ENCODE peak calls at places on chromosomes 5 and 9, in five cellular contexts. E, S, A, H and C are unnamed samples. For H3K4me1, the result is how much of the 10 kb centered on the place peaks cover.

GRCh38 chr5:19734706-19735240 is 253.2 kb downstream of the CDH18 start:
- DNase-seq in E (no peak), S (no peak), A (no peak), H (no peak), C (no peak)

GRCh38 chr5:61620660-61621650 is 288.9 kb downstream of the ZSWIM6 start:
- DNase-seq in E (peak), S (peak), A (peak), H (no peak), C (no peak)

GRCh38 chr5:169013208-169013728 is 287.7 kb downstream of the SLIT3 start:
- DNase-seq in E (no peak), S (no peak), A (no peak), H (no peak), C (no peak)

GRCh38 chr9:36878986-36879982 is 154.8 kb downstream of the PAX5 start:
- DNase-seq in E (no peak), S (no peak), A (no peak), H (no peak), C (peak)

GRCh38 chr5:105922574-105922973 is 1748.2 kb downstream of the EFNA5 start:
- DNase-seq in E (no peak), S (no peak), A (no peak), H (no peak), C (no peak)

GRCh38 chr5:54867310-54867944 is 118.0 kb downstream of the ESM1 start:
- DNase-seq in E (no peak), S (no peak), A (peak), H (no peak), C (peak)

GRCh38 chr9:13432914-13433313 is 153.4 kb upstream of the MPDZ start:
- DNase-seq in E (no peak), S (no peak), A (no peak), H (no peak), C (no peak)

GRCh38 chr5:109448838-109449237 is 39.1 kb upstream of the PJA2 start:
- DNase-seq in E (no peak), S (no peak), A (no peak), H (no peak), C (no peak)

GRCh38 chr5:41722359-41722950 is 147.8 kb downstream of the OXCT1 start:
- DNase-seq in E (no peak), S (no peak), A (no peak), H (no peak), C (no peak)

GRCh38 chr5:128062172-128062746 is 21.3 kb upstream of the SLC12A2 start:
- DNase-seq in E (no peak), S (no peak), A (no peak), H (no peak), C (no peak)

GRCh38 chr5:79809743-79810142 is 120.1 kb downstream of the CMYA5 start:
- DNase-seq in E (no peak), S (no peak), A (no peak), H (no peak), C (no peak)

GRCh38 chr5:155406815-155407214 is 393.3 kb downstream of the KIF4B start:
- DNase-seq in E (no peak), S (no peak), A (no peak), H (no peak), C (no peak)

GRCh38 chr5:55706230-55706629 is 5.9 kb downstream of the SLC38A9 start:
- DNase-seq in E (no peak), S (no peak), A (no peak), H (no peak), C (no peak)

GRCh38 chr5:160903076-160903475 is 51.1 kb upstream of the ATP10B start:
- DNase-seq in E (no peak), S (no peak), A (no peak), H (no peak), C (no peak)

GRCh38 chr9:133855802-133856592 is 117.8 kb upstream of the SARDH start:
- DNase-seq in E (no peak), S (peak), A (no peak), H (no peak), C (no peak)

GRCh38 chr9:116112236-116112635 is 41.4 kb upstream of the PAPPA start:
- DNase-seq in E (no peak), S (no peak), A (no peak), H (no peak), C (no peak)

GRCh38 chr9:134768332-134769083 is 112.1 kb upstream of the FCN2 start:
- DNase-seq in E (no peak), S (no peak), A (no peak), H (no peak), C (no peak)

GRCh38 chr9:35490155-35490909 is 421 bp downstream of the RUSC2 start:
- DNase-seq in E (peak), S (no peak), A (no peak), H (peak), C (peak)

GRCh38 chr9:126611592-126612328 is 2.0 kb upstream of the LMX1B start:
- DNase-seq in E (peak), S (peak), A (peak), H (no peak), C (peak)

GRCh38 chr9:133703571-133704399 is 34.4 kb downstream of the SARDH start:
- DNase-seq in E (no peak), S (no peak), A (no peak), H (peak), C (peak)

GRCh38 chr9:8430945-8431344 is 631.4 kb upstream of the DMAC1 start:
- DNase-seq in E (no peak), S (no peak), A (no peak), H (no peak), C (no peak)

GRCh38 chr5:138651767-138652117 is 76.5 kb upstream of the HSPA9 start:
- DNase-seq in E (no peak), S (no peak), A (no peak), H (no peak), C (no peak)

GRCh38 chr9:89362647-89363310 is 44.5 kb downstream of the SECISBP2 start:
- DNase-seq in E (peak), S (no peak), A (no peak), H (peak), C (no peak)

GRCh38 chr9:76135902-76136301 is 245.4 kb downstream of the PCSK5 start:
- DNase-seq in E (no peak), S (no peak), A (no peak), H (no peak), C (no peak)

GRCh38 chr9:88932766-88933165 is 58.5 kb upstream of the S1PR3 start:
- DNase-seq in E (no peak), S (no peak), A (no peak), H (no peak), C (no peak)

GRCh38 chr9:29290519-29290918 is 1717.2 kb upstream of the C9orf72 start:
- DNase-seq in E (no peak), S (no peak), A (no peak), H (no peak), C (no peak)

GRCh38 chr9:114894206-114894605 is 36.2 kb downstream of the TNFSF8 start:
- DNase-seq in E (no peak), S (no peak), A (no peak), H (no peak), C (no peak)

GRCh38 chr9:14906654-14907359 is 3.4 kb downstream of the FREM1 start:
- DNase-seq in E (no peak), S (no peak), A (no peak), H (no peak), C (peak)

GRCh38 chr5:90967443-90967842 is 408.8 kb downstream of the ADGRV1 start:
- DNase-seq in E (no peak), S (no peak), A (no peak), H (no peak), C (peak)

GRCh38 chr9:109968702-109969450 is 188.9 kb downstream of the PALM2AKAP2 start:
- DNase-seq in E (no peak), S (no peak), A (peak), H (no peak), C (no peak)

GRCh38 chr5:141686648-141687416 is 4.8 kb upstream of the ARAP3 start:
- DNase-seq in E (no peak), S (no peak), A (no peak), H (no peak), C (no peak)

GRCh38 chr9:38418366-38418765 is 5.9 kb downstream of the IGFBPL1 start:
- DNase-seq in E (no peak), S (no peak), A (no peak), H (no peak), C (no peak)

GRCh38 chr9:2351324-2351723 is 270.3 kb upstream of the VLDLR start:
- DNase-seq in E (no peak), S (no peak), A (no peak), H (no peak), C (no peak)

GRCh38 chr5:139705191-139705590 is 57.0 kb downstream of the CXXC5 start:
- DNase-seq in E (no peak), S (no peak), A (no peak), H (no peak), C (no peak)

GRCh38 chr5:139704748-139705147 is 56.6 kb downstream of the CXXC5 start:
- DNase-seq in E (no peak), S (no peak), A (no peak), H (no peak), C (no peak)

GRCh38 chr5:139708434-139708849 is 60.3 kb downstream of the CXXC5 start:
- DNase-seq in E (no peak), S (no peak), A (no peak), H (no peak), C (no peak)

GRCh38 chr5:139707445-139708003 is 59.4 kb downstream of the CXXC5 start:
- DNase-seq in E (no peak), S (no peak), A (no peak), H (no peak), C (no peak)

DNA sequence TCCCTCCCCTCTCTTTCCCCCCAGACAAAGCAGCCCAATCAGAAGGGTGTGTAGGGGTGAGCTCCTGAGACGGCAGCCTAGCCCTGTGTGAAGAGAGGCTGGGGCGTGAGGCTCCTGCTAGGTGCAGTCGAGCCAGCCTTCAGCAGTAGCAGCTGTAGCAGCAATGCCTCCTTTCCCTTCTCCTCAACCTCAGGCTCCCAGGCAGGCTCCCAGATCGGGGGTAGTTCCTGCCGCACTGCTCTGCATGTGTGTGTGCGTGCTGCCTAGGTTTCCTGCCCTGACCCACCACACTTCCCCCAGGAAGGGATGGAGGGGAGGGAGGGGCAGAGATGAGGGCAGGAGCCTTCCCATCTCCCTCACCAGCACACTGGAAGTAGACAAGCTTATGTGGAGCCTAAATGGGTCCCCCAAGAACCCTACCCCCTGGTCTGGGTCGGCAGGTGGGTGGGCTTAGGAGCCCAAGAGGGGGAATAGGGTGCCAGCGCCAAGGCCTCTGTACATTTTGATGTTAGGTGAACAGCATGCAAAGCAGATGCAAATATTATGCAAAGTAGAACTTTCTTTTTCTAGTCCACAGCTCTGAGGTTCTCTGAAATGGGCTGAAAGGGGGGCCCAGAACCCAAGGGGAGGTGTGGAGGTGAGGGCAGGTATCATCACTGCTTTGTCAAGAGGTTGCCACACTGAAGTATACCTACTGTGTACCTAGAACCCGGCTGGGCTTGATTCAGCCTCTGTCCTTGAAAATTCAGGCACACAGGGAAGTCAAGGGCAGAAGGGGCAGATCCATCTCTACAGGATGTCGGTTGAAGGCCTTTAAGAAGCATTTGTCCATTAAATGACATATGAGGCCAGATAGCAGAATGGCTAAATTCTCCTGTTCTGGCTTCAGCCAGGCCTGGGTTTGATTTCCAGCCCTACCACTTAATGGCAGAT is 57.8 kb downstream of the CXXC5 start:
- DNase-seq in E (no peak), S (no peak), A (no peak), H (no peak), C (no peak)
- H3K4me1 ChIP-seq in E (under half), S (under half), A (under half), H (under half), C (under half)

DNA sequence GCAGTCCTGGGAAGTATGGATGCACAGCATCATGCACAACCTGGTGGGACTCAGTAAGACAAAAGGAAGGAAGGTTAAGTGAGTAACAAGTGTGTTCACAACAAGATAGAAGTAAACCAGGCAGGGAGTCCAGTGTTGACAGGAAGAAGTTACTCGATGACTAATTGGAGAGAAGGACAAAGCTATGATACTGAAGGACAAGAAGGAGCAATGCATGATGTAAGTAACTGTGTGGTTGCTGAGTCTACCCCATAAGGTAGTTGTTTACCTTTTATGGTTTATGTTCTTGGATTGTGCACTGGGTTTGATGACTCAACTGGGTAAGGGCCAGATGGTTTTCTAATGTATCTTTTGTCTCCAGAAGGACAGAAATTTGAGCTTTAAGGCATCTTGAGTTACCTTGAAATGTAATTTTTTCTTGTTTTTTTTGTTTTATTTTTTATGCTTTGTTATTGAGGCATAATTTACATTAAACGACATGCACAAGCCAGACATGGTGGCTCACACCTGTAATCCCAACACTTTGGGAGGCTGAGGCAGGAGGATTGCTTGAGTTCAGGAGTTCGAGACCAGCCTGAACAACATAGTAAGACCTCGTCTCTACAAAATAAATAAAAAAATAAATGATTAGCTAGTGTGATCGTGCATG is 89.2 kb upstream of the CAST start:
- DNase-seq in E (no peak), S (no peak), A (peak), H (no peak), C (no peak)
- TF ChIP-seq EP300 in E (no peak), S (no peak), A (no peak), H (no peak), C (peak)

GRCh38 chr5:1886634-1887399 is 4.1 kb upstream of the IRX4 start:
- DNase-seq in E (no peak), S (no peak), A (no peak), H (no peak), C (no peak)

GRCh38 chr5:1887400-1888360 is 5.0 kb upstream of the IRX4 start:
- DNase-seq in E (no peak), S (no peak), A (no peak), H (no peak), C (no peak)

GRCh38 chr5:1885476-1885755 is 2.7 kb upstream of the IRX4 start:
- DNase-seq in E (no peak), S (no peak), A (no peak), H (no peak), C (no peak)

GRCh38 chr5:1884638-1885475 is 2.1 kb upstream of the IRX4 start:
- DNase-seq in E (no peak), S (no peak), A (no peak), H (no peak), C (no peak)

DNA sequence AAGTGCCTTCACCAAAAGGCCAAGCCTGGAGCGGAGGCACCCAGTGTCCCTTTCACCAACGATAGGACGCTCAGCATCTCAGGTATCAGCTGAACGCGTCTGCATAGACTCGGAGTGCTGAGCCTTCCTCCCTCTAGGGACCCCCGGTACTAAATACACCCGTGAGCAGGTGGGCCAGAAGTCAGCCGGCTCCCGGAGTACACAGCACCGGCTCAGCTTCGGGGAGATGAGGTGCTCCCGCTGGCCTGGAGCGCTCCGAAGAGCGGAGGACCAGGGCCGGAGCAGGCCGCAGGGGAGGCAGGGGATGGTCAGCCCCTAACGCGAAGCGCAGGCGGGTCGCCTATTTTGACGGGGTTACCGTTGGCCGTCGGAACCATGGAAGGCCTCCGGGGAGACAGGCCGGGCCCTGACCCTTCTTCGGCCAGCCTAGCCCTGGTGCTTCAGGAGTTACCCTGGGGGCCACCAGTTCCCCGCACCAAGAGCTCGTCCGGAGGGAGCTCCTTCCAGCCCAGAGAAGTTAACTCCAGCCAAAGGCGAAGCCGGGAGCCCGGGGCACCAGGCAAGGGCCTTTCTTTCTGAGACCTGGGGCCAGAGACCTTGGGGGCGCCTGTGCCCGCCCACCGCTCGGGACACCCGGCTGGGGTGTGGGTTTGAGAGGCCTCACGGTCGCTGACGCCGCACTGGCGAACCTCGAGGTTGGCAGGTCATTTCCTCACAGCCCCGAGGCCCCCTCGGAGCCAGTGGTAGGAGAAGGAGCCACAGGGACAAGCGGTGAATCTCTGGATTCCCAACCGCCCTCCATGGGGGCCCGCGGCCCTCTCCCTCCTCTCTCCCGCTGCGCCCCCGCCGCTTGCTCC is 3.3 kb upstream of the IRX4 start:
- DNase-seq in E (no peak), S (no peak), A (no peak), H (no peak), C (no peak)
- H3K4me1 ChIP-seq in E (under half), S (under half), A (under half), H (half or more), C (under half)

GRCh38 chr5:65161655-65162054 is 320.1 kb downstream of the ADAMTS6 start:
- DNase-seq in E (no peak), S (no peak), A (no peak), H (no peak), C (no peak)
- TF ChIP-seq EP300 in E (no peak), S (no peak), A (no peak), H (no peak), C (no peak)

GRCh38 chr9:69753830-69754229 is 6.0 kb downstream of the PTAR1 start:
- DNase-seq in E (no peak), S (no peak), A (no peak), H (no peak), C (no peak)
- H3K4me1 ChIP-seq in E (under half), S (under half), A (under half), H (under half), C (under half)

GRCh38 chr9:83219154-83219923 is 156.4 kb upstream of the RASEF start:
- DNase-seq in E (peak), S (peak), A (peak), H (peak), C (peak)
- TF ChIP-seq EP300 in E (no peak), S (no peak), A (no peak), H (no peak), C (no peak)

DNA sequence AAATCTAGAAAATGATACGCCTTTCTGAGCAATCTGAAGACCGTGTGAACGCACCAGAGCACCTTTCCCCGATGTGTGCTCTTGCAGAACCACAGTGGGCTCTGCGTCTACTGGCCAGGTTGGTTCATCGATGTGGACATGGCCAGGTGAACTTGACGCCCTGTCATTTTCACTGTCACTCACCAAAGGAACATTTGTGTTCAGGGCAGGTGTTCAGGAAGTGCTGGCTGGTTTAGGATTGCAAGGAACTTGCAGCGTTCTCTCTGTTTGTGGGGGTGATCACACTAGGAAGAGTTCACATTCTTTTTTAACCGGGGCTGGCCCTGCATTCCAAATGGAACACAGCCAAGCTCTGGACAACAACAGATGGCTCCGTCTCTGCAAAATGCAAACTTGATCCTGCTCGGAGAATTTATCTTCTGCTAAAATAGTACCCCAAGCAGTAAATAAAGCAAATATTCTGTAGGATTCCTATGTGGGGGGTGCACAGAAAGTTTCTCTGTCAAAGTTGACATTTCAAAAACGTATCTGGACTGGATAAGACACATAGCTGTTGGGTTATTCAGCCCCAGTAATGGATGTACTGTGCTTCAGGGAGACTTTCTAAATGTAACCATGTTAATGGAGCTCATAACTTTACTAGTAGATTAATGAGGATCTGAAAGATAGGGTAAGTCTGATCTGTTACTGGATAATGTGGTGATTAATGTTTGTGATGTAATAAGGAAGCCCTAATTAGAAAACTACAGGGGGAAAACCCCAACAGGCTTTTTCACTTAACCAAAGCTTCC is 45.7 kb upstream of the FANCC start:
- DNase-seq in E (no peak), S (no peak), A (no peak), H (no peak), C (peak)
- H3K4me1 ChIP-seq in E (under half), S (under half), A (under half), H (under half), C (under half)